ENCODE peak calls at places on chromosomes 7 and 10, in seven cellular contexts. One of them, this sample, is unnamed.

GRCh38 chr10:14667270-14667669 is 107.4 kb downstream of the FAM107B start:
- DNase-seq in GM03348: no peak
- DNase-seq in activated naive CD8-positive, alpha-beta T cell treated with anti-CD3 and anti-CD28 coated beads, Interleukin-2, amount 50 U/mL, for 16 hours: no peak
- DNase-seq in activated CD8-positive, alpha-beta memory T cell treated with anti-CD3 and anti-CD28 coated beads, Interleukin-2, amount 50 U/mL, for 4 hours: no peak
- DNase-seq in stimulated activated CD8-positive, alpha-beta memory T cell treated with anti-CD3 and anti-CD28 coated beads, Interleukin-4, amount 100 ng/mL, for 24 hours: no peak
- DNase-seq in HT1080: no peak
- DNase-seq in natural killer cell: no peak
- DNase-seq in this sample: no peak

GRCh38 chr10:1255166-1255565 is 199.0 kb downstream of the WDR37 start:
- DNase-seq in activated naive CD8-positive, alpha-beta T cell treated with anti-CD3 and anti-CD28 coated beads, Interleukin-2, amount 50 U/mL, for 16 hours: no peak
- DNase-seq in HT1080: peak
- DNase-seq in activated CD8-positive, alpha-beta memory T cell treated with anti-CD3 and anti-CD28 coated beads, Interleukin-2, amount 50 U/mL, for 4 hours: no peak
- DNase-seq in GM03348: no peak
- DNase-seq in natural killer cell: no peak
- DNase-seq in stimulated activated CD8-positive, alpha-beta memory T cell treated with anti-CD3 and anti-CD28 coated beads, Interleukin-4, amount 100 ng/mL, for 24 hours: no peak
- DNase-seq in this sample: peak

GRCh38 chr7:35185908-35186731 is 67.8 kb downstream of the TBX20 start:
- DNase-seq in natural killer cell: no peak
- DNase-seq in GM03348: peak
- DNase-seq in activated naive CD8-positive, alpha-beta T cell treated with anti-CD3 and anti-CD28 coated beads, Interleukin-2, amount 50 U/mL, for 16 hours: no peak
- DNase-seq in stimulated activated CD8-positive, alpha-beta memory T cell treated with anti-CD3 and anti-CD28 coated beads, Interleukin-4, amount 100 ng/mL, for 24 hours: no peak
- DNase-seq in activated CD8-positive, alpha-beta memory T cell treated with anti-CD3 and anti-CD28 coated beads, Interleukin-2, amount 50 U/mL, for 4 hours: no peak
- DNase-seq in HT1080: peak
- DNase-seq in this sample: peak

GRCh38 chr7:32587431-32587948 is 92.2 kb downstream of the AVL9 start:
- DNase-seq in activated CD8-positive, alpha-beta memory T cell treated with anti-CD3 and anti-CD28 coated beads, Interleukin-2, amount 50 U/mL, for 4 hours: no peak
- DNase-seq in GM03348: peak
- DNase-seq in HT1080: peak
- DNase-seq in stimulated activated CD8-positive, alpha-beta memory T cell treated with anti-CD3 and anti-CD28 coated beads, Interleukin-4, amount 100 ng/mL, for 24 hours: no peak
- DNase-seq in natural killer cell: no peak
- DNase-seq in activated naive CD8-positive, alpha-beta T cell treated with anti-CD3 and anti-CD28 coated beads, Interleukin-2, amount 50 U/mL, for 16 hours: no peak
- DNase-seq in this sample: peak

GRCh38 chr7:12067156-12067831 is 143.8 kb upstream of the TMEM106B start:
- DNase-seq in stimulated activated CD8-positive, alpha-beta memory T cell treated with anti-CD3 and anti-CD28 coated beads, Interleukin-4, amount 100 ng/mL, for 24 hours: peak
- DNase-seq in natural killer cell: peak
- DNase-seq in HT1080: peak
- DNase-seq in activated naive CD8-positive, alpha-beta T cell treated with anti-CD3 and anti-CD28 coated beads, Interleukin-2, amount 50 U/mL, for 16 hours: peak
- DNase-seq in activated CD8-positive, alpha-beta memory T cell treated with anti-CD3 and anti-CD28 coated beads, Interleukin-2, amount 50 U/mL, for 4 hours: peak
- DNase-seq in GM03348: peak
- DNase-seq in this sample: no peak

GRCh38 chr10:69774596-69774995 is 27.1 kb upstream of the COL13A1 start:
- DNase-seq in HT1080: no peak
- DNase-seq in activated CD8-positive, alpha-beta memory T cell treated with anti-CD3 and anti-CD28 coated beads, Interleukin-2, amount 50 U/mL, for 4 hours: no peak
- DNase-seq in stimulated activated CD8-positive, alpha-beta memory T cell treated with anti-CD3 and anti-CD28 coated beads, Interleukin-4, amount 100 ng/mL, for 24 hours: no peak
- DNase-seq in GM03348: no peak
- DNase-seq in activated naive CD8-positive, alpha-beta T cell treated with anti-CD3 and anti-CD28 coated beads, Interleukin-2, amount 50 U/mL, for 16 hours: no peak
- DNase-seq in natural killer cell: no peak
- DNase-seq in this sample: no peak

GRCh38 chr7:99141756-99142726 is 1.9 kb downstream of the SMURF1 start:
- DNase-seq in GM03348: peak
- DNase-seq in activated CD8-positive, alpha-beta memory T cell treated with anti-CD3 and anti-CD28 coated beads, Interleukin-2, amount 50 U/mL, for 4 hours: peak
- DNase-seq in activated naive CD8-positive, alpha-beta T cell treated with anti-CD3 and anti-CD28 coated beads, Interleukin-2, amount 50 U/mL, for 16 hours: peak
- DNase-seq in natural killer cell: peak
- DNase-seq in stimulated activated CD8-positive, alpha-beta memory T cell treated with anti-CD3 and anti-CD28 coated beads, Interleukin-4, amount 100 ng/mL, for 24 hours: peak
- DNase-seq in HT1080: peak
- DNase-seq in this sample: peak

GRCh38 chr7:34373940-34374339 is 284.1 kb upstream of the NPSR1 start:
- DNase-seq in activated naive CD8-positive, alpha-beta T cell treated with anti-CD3 and anti-CD28 coated beads, Interleukin-2, amount 50 U/mL, for 16 hours: no peak
- DNase-seq in HT1080: no peak
- DNase-seq in activated CD8-positive, alpha-beta memory T cell treated with anti-CD3 and anti-CD28 coated beads, Interleukin-2, amount 50 U/mL, for 4 hours: no peak
- DNase-seq in GM03348: peak
- DNase-seq in natural killer cell: no peak
- DNase-seq in stimulated activated CD8-positive, alpha-beta memory T cell treated with anti-CD3 and anti-CD28 coated beads, Interleukin-4, amount 100 ng/mL, for 24 hours: no peak
- DNase-seq in this sample: peak

GRCh38 chr7:44065431-44066110 is at the start of gene PGAM2:
- DNase-seq in activated CD8-positive, alpha-beta memory T cell treated with anti-CD3 and anti-CD28 coated beads, Interleukin-2, amount 50 U/mL, for 4 hours: peak
- DNase-seq in activated naive CD8-positive, alpha-beta T cell treated with anti-CD3 and anti-CD28 coated beads, Interleukin-2, amount 50 U/mL, for 16 hours: no peak
- DNase-seq in HT1080: peak
- DNase-seq in natural killer cell: no peak
- DNase-seq in GM03348: peak
- DNase-seq in stimulated activated CD8-positive, alpha-beta memory T cell treated with anti-CD3 and anti-CD28 coated beads, Interleukin-4, amount 100 ng/mL, for 24 hours: no peak
- DNase-seq in this sample: peak

GRCh38 chr7:106278695-106279094 is 6.1 kb downstream of the NAMPT start:
- DNase-seq in GM03348: no peak
- DNase-seq in activated naive CD8-positive, alpha-beta T cell treated with anti-CD3 and anti-CD28 coated beads, Interleukin-2, amount 50 U/mL, for 16 hours: no peak
- DNase-seq in stimulated activated CD8-positive, alpha-beta memory T cell treated with anti-CD3 and anti-CD28 coated beads, Interleukin-4, amount 100 ng/mL, for 24 hours: no peak
- DNase-seq in natural killer cell: no peak
- DNase-seq in HT1080: no peak
- DNase-seq in activated CD8-positive, alpha-beta memory T cell treated with anti-CD3 and anti-CD28 coated beads, Interleukin-2, amount 50 U/mL, for 4 hours: no peak
- DNase-seq in this sample: no peak

GRCh38 chr10:72087969-72088878 is at the start of gene SPOCK2:
- DNase-seq in activated CD8-positive, alpha-beta memory T cell treated with anti-CD3 and anti-CD28 coated beads, Interleukin-2, amount 50 U/mL, for 4 hours: peak
- DNase-seq in GM03348: peak
- DNase-seq in stimulated activated CD8-positive, alpha-beta memory T cell treated with anti-CD3 and anti-CD28 coated beads, Interleukin-4, amount 100 ng/mL, for 24 hours: peak
- DNase-seq in activated naive CD8-positive, alpha-beta T cell treated with anti-CD3 and anti-CD28 coated beads, Interleukin-2, amount 50 U/mL, for 16 hours: no peak
- DNase-seq in HT1080: no peak
- DNase-seq in natural killer cell: peak
- DNase-seq in this sample: peak

GRCh38 chr7:5831196-5831595 is 49.4 kb upstream of the OCM start:
- DNase-seq in HT1080: no peak
- DNase-seq in activated CD8-positive, alpha-beta memory T cell treated with anti-CD3 and anti-CD28 coated beads, Interleukin-2, amount 50 U/mL, for 4 hours: no peak
- DNase-seq in stimulated activated CD8-positive, alpha-beta memory T cell treated with anti-CD3 and anti-CD28 coated beads, Interleukin-4, amount 100 ng/mL, for 24 hours: no peak
- DNase-seq in activated naive CD8-positive, alpha-beta T cell treated with anti-CD3 and anti-CD28 coated beads, Interleukin-2, amount 50 U/mL, for 16 hours: no peak
- DNase-seq in natural killer cell: no peak
- DNase-seq in GM03348: no peak
- DNase-seq in this sample: no peak

GRCh38 chr10:18456984-18457383 is 194.4 kb downstream of the NSUN6 start:
- DNase-seq in activated naive CD8-positive, alpha-beta T cell treated with anti-CD3 and anti-CD28 coated beads, Interleukin-2, amount 50 U/mL, for 16 hours: no peak
- DNase-seq in activated CD8-positive, alpha-beta memory T cell treated with anti-CD3 and anti-CD28 coated beads, Interleukin-2, amount 50 U/mL, for 4 hours: no peak
- DNase-seq in natural killer cell: no peak
- DNase-seq in HT1080: no peak
- DNase-seq in GM03348: no peak
- DNase-seq in stimulated activated CD8-positive, alpha-beta memory T cell treated with anti-CD3 and anti-CD28 coated beads, Interleukin-4, amount 100 ng/mL, for 24 hours: no peak
- DNase-seq in this sample: no peak

GRCh38 chr10:129531195-129531968 is 64.3 kb downstream of the MGMT start:
- DNase-seq in activated CD8-positive, alpha-beta memory T cell treated with anti-CD3 and anti-CD28 coated beads, Interleukin-2, amount 50 U/mL, for 4 hours: no peak
- DNase-seq in stimulated activated CD8-positive, alpha-beta memory T cell treated with anti-CD3 and anti-CD28 coated beads, Interleukin-4, amount 100 ng/mL, for 24 hours: no peak
- DNase-seq in natural killer cell: no peak
- DNase-seq in activated naive CD8-positive, alpha-beta T cell treated with anti-CD3 and anti-CD28 coated beads, Interleukin-2, amount 50 U/mL, for 16 hours: no peak
- DNase-seq in GM03348: peak
- DNase-seq in HT1080: peak
- DNase-seq in this sample: peak

GRCh38 chr7:52771177-52771576 is 264.3 kb upstream of the POM121L12 start:
- DNase-seq in stimulated activated CD8-positive, alpha-beta memory T cell treated with anti-CD3 and anti-CD28 coated beads, Interleukin-4, amount 100 ng/mL, for 24 hours: no peak
- DNase-seq in natural killer cell: no peak
- DNase-seq in HT1080: no peak
- DNase-seq in GM03348: no peak
- DNase-seq in activated naive CD8-positive, alpha-beta T cell treated with anti-CD3 and anti-CD28 coated beads, Interleukin-2, amount 50 U/mL, for 16 hours: no peak
- DNase-seq in activated CD8-positive, alpha-beta memory T cell treated with anti-CD3 and anti-CD28 coated beads, Interleukin-2, amount 50 U/mL, for 4 hours: no peak
- DNase-seq in this sample: no peak

GRCh38 chr7:140983802-140984201 is 30.9 kb downstream of the MRPS33 start:
- DNase-seq in activated naive CD8-positive, alpha-beta T cell treated with anti-CD3 and anti-CD28 coated beads, Interleukin-2, amount 50 U/mL, for 16 hours: no peak
- DNase-seq in stimulated activated CD8-positive, alpha-beta memory T cell treated with anti-CD3 and anti-CD28 coated beads, Interleukin-4, amount 100 ng/mL, for 24 hours: no peak
- DNase-seq in GM03348: no peak
- DNase-seq in activated CD8-positive, alpha-beta memory T cell treated with anti-CD3 and anti-CD28 coated beads, Interleukin-2, amount 50 U/mL, for 4 hours: no peak
- DNase-seq in HT1080: peak
- DNase-seq in natural killer cell: no peak
- DNase-seq in this sample: no peak

GRCh38 chr10:4810093-4810492 is 15.9 kb upstream of the AKR1E2 start:
- DNase-seq in activated naive CD8-positive, alpha-beta T cell treated with anti-CD3 and anti-CD28 coated beads, Interleukin-2, amount 50 U/mL, for 16 hours: no peak
- DNase-seq in GM03348: no peak
- DNase-seq in activated CD8-positive, alpha-beta memory T cell treated with anti-CD3 and anti-CD28 coated beads, Interleukin-2, amount 50 U/mL, for 4 hours: no peak
- DNase-seq in HT1080: no peak
- DNase-seq in stimulated activated CD8-positive, alpha-beta memory T cell treated with anti-CD3 and anti-CD28 coated beads, Interleukin-4, amount 100 ng/mL, for 24 hours: no peak
- DNase-seq in natural killer cell: no peak
- DNase-seq in this sample: no peak

GRCh38 chr7:35993663-35994622 is 159.1 kb upstream of the EEPD1 start:
- DNase-seq in activated CD8-positive, alpha-beta memory T cell treated with anti-CD3 and anti-CD28 coated beads, Interleukin-2, amount 50 U/mL, for 4 hours: no peak
- DNase-seq in stimulated activated CD8-positive, alpha-beta memory T cell treated with anti-CD3 and anti-CD28 coated beads, Interleukin-4, amount 100 ng/mL, for 24 hours: no peak
- DNase-seq in HT1080: no peak
- DNase-seq in natural killer cell: no peak
- DNase-seq in activated naive CD8-positive, alpha-beta T cell treated with anti-CD3 and anti-CD28 coated beads, Interleukin-2, amount 50 U/mL, for 16 hours: no peak
- DNase-seq in GM03348: no peak
- DNase-seq in this sample: no peak

GRCh38 chr10:91034494-91035157 is 113.7 kb upstream of the ANKRD1 start:
- DNase-seq in GM03348: peak
- DNase-seq in stimulated activated CD8-positive, alpha-beta memory T cell treated with anti-CD3 and anti-CD28 coated beads, Interleukin-4, amount 100 ng/mL, for 24 hours: no peak
- DNase-seq in natural killer cell: no peak
- DNase-seq in activated naive CD8-positive, alpha-beta T cell treated with anti-CD3 and anti-CD28 coated beads, Interleukin-2, amount 50 U/mL, for 16 hours: no peak
- DNase-seq in activated CD8-positive, alpha-beta memory T cell treated with anti-CD3 and anti-CD28 coated beads, Interleukin-2, amount 50 U/mL, for 4 hours: no peak
- DNase-seq in HT1080: no peak
- DNase-seq in this sample: no peak

This sample was measured in osteoblast.